ENCODE peak calls at places on chromosomes 12 and 14, in ten cellular contexts. A, I, U, W, B, R, Y, H, S and Z are unnamed samples.

GRCh38 chr12:88922816-88923215 is 342.5 kb upstream of the KITLG start:
- DNase-seq in U (peak), I (peak), B (peak), Y (peak), S (no peak), W (no peak), H (no peak), R (no peak), A (no peak), Z (no peak)

GRCh38 chr12:127722651-127723050 is 544.3 kb upstream of the TMEM132C start:
- DNase-seq in I (no peak), S (no peak), Y (no peak), B (no peak), R (no peak), A (no peak), H (no peak), U (no peak), W (no peak), Z (no peak)

GRCh38 chr12:41310367-41310766 is 122.2 kb downstream of the PDZRN4 start:
- DNase-seq in A (no peak), Y (no peak), R (no peak), S (no peak), H (no peak), W (no peak), U (no peak), B (no peak), I (no peak), Z (no peak)

GRCh38 chr12:65882504-65882903 is 58.2 kb downstream of the HMGA2 start:
- DNase-seq in U (no peak), R (no peak), A (peak), I (no peak), W (no peak), S (no peak), H (no peak), B (peak), Y (peak), Z (no peak)

GRCh38 chr14:23443881-23444280 is 8.4 kb upstream of the MYH7 start:
- DNase-seq in A (no peak), B (no peak), I (no peak), R (no peak), U (no peak), Y (no peak), W (no peak), H (no peak), S (no peak), Z (no peak)

GRCh38 chr12:116718578-116719454 is 19.1 kb downstream of the SPRING1 start:
- DNase-seq in Y (peak), H (no peak), S (peak), W (no peak), A (peak), U (peak), R (no peak), B (peak), I (peak), Z (no peak)

GRCh38 chr14:89331398-89331797 is 85.6 kb downstream of the FOXN3 start:
- DNase-seq in A (no peak), R (no peak), I (no peak), Y (no peak), W (no peak), U (no peak), B (no peak), S (no peak), H (no peak), Z (no peak)

GRCh38 chr12:4189721-4190120 is 83.8 kb upstream of the CCND2 start:
- DNase-seq in W (no peak), S (no peak), H (no peak), Y (no peak), B (no peak), A (no peak), R (no peak), U (no peak), I (no peak), Z (no peak)

GRCh38 chr14:64983439-64984310 is 3.0 kb upstream of the FNTB start:
- DNase-seq in I (peak), B (peak), S (peak), R (peak), A (peak), Y (peak), W (peak), H (peak), U (no peak), Z (peak)

GRCh38 chr14:21268612-21269251 is 510 bp downstream of the HNRNPC start:
- DNase-seq in S (peak), R (peak), A (peak), W (peak), B (peak), I (peak), Y (peak), U (peak), H (peak), Z (peak)

GRCh38 chr12:69000540-69001243 is 67.7 kb upstream of the CPM start:
- DNase-seq in Y (peak), S (no peak), B (no peak), H (no peak), A (no peak), U (peak), I (peak), W (no peak), R (no peak), Z (no peak)

GRCh38 chr12:4562034-4562657 is at the start of gene DYRK4:
- DNase-seq in A (no peak), S (peak), I (peak), U (peak), Y (peak), H (peak), B (peak), W (no peak), R (peak), Z (no peak)

GRCh38 chr14:79730911-79731310 is 480.4 kb downstream of the DIO2 start:
- DNase-seq in R (no peak), H (no peak), W (peak), Y (no peak), B (no peak), S (no peak), U (peak), I (no peak), A (no peak), Z (peak)

GRCh38 chr12:11939223-11939622 is 131.5 kb upstream of the BCL2L14 start:
- DNase-seq in W (no peak), R (no peak), A (no peak), H (no peak), S (no peak), B (no peak), Y (no peak), U (no peak), I (no peak), Z (no peak)

GRCh38 chr12:118840399-118840798 is 140.9 kb upstream of the SRRM4 start:
- DNase-seq in A (peak), U (no peak), S (no peak), B (no peak), W (no peak), R (peak), H (no peak), I (no peak), Y (no peak), Z (no peak)

GRCh38 chr12:116370886-116371580 is 93.5 kb upstream of the MED13L start:
- DNase-seq in H (peak), A (no peak), R (no peak), B (no peak), I (no peak), U (no peak), W (no peak), S (no peak), Y (no peak), Z (no peak)

GRCh38 chr14:61337893-61338292 is 16.5 kb downstream of the PRKCH start:
- DNase-seq in U (no peak), W (peak), I (no peak), A (no peak), S (peak), Y (no peak), H (no peak), R (no peak), B (no peak), Z (no peak)

GRCh38 chr14:35400707-35401421 is 3.7 kb downstream of the NFKBIA start:
- DNase-seq in H (peak), Y (peak), A (no peak), S (peak), W (no peak), U (no peak), B (no peak), I (no peak), R (no peak), Z (no peak)

GRCh38 chr14:22419620-22420019 is 169.4 kb downstream of the DAD1 start:
- DNase-seq in H (no peak), I (no peak), A (no peak), U (peak), R (no peak), W (no peak), B (no peak), S (peak), Y (no peak), Z (no peak)

GRCh38 chr14:64671591-64671990 is 32.6 kb upstream of the PLEKHG3 start:
- DNase-seq in Y (peak), U (peak), W (no peak), S (peak), H (peak), A (peak), B (peak), I (peak), R (peak), Z (peak)

GRCh38 chr14:37512173-37512572 is 82.9 kb downstream of the FOXA1 start:
- DNase-seq in B (no peak), H (no peak), R (no peak), A (no peak), I (no peak), W (no peak), S (no peak), U (no peak), Y (no peak), Z (no peak)

GRCh38 chr12:30191701-30192455 is 408.1 kb upstream of the TMTC1 start:
- DNase-seq in Y (no peak), U (no peak), A (no peak), I (no peak), S (peak), B (no peak), R (no peak), H (no peak), W (no peak), Z (no peak)

GRCh38 chr12:65889144-65889880 is 65.0 kb downstream of the HMGA2 start:
- DNase-seq in I (no peak), W (no peak), A (no peak), Y (no peak), H (no peak), S (no peak), U (no peak), R (no peak), B (no peak), Z (no peak)

GRCh38 chr14:27390130-27390529 is 792.3 kb upstream of the NOVA1 start:
- DNase-seq in A (no peak), W (no peak), Y (no peak), I (no peak), U (peak), R (peak), S (no peak), H (no peak), B (no peak), Z (no peak)

GRCh38 chr12:117507547-117507946 is 146.1 kb upstream of the NOS1 start:
- DNase-seq in A (peak), W (no peak), B (no peak), U (no peak), Y (no peak), H (no peak), I (no peak), S (no peak), R (no peak), Z (no peak)

GRCh38 chr12:94648578-94648977 is 1.8 kb downstream of the TMCC3 start:
- DNase-seq in B (no peak), U (no peak), Y (peak), W (no peak), A (peak), I (no peak), S (peak), H (peak), R (no peak), Z (no peak)

GRCh38 chr12:94644141-94644575 is 6.2 kb downstream of the TMCC3 start:
- DNase-seq in B (peak), S (peak), R (no peak), U (peak), Y (peak), H (peak), A (peak), I (peak), W (peak), Z (no peak)

GRCh38 chr12:94650143-94651056 is at the start of gene TMCC3:
- DNase-seq in A (peak), S (peak), B (peak), W (peak), Y (peak), I (no peak), H (peak), R (peak), U (no peak), Z (peak)

GRCh38 chr12:94644622-94645021 is 5.7 kb downstream of the TMCC3 start:
- DNase-seq in A (peak), Y (peak), U (peak), R (no peak), I (peak), S (peak), B (peak), W (no peak), H (peak), Z (no peak)

GRCh38 chr12:94649349-94650142 is 811 bp downstream of the TMCC3 start:
- DNase-seq in B (peak), W (no peak), R (peak), I (peak), U (peak), H (peak), S (peak), A (peak), Y (peak), Z (peak)
- H2AFZ ChIP-seq in B (peak), W (no peak), R (peak), I (peak), U (peak), H (peak), S (peak), A (peak), Y (peak), Z (peak)

DNA sequence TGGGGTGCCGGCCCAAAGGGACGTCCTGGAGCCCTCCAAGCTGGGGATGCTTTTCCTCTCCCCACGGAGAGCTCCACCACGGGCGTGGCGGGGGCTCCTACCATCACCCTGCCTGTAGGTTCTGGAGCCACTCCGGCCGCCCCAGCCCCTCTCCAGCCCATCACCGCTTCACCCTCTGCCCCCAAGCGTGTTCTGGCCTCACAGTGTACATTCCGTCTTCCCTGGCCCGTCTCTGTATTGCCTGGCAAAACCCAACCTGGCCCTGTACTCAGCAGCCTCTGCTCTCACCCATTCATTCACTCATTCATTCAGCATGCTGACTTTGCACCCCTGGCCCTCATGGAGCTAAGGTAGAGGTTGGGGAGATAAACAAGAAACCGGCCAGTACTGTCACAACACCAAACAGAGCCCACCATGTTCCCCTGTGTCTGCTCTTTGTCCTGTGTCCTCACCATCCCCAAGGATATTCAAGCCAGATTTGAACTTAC is 20.3 kb downstream of the SLC25A29 start:
- DNase-seq in H (no peak), R (no peak), A (no peak), Y (no peak), S (no peak), W (no peak), U (no peak), I (no peak), B (no peak), Z (no peak)
- H2AFZ ChIP-seq in H (no peak), R (no peak), A (peak), Y (no peak), S (no peak), W (no peak), U (no peak), I (peak), B (no peak), Z (no peak)

GRCh38 chr14:60164404-60164716 is 838 bp downstream of the DHRS7 start:
- DNase-seq in A (no peak), H (no peak), R (no peak), I (no peak), Y (no peak), W (no peak), U (no peak), S (no peak), B (no peak), Z (no peak)
- H2AFZ ChIP-seq in A (peak), H (no peak), R (peak), I (peak), Y (peak), W (peak), U (peak), S (peak), B (peak), Z (peak)

DNA sequence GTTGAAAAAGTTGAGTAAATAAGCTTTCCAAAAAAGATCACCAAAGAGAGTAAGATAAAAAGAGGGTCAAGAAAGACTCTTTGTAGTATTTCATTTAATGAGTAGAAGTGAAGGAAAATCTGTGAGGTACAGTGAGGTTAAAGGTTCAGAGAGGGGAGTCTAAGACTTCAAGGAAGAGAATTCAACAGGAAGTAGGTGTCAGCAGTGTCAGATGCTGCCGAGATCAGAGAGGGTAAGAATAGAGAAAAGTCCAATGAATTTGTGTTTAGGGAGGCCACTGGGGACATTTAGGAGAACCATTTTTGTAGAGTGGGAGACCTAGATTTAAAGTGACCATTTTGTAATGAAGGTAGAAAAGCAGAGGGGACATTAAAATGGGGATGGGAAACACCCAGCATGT is 71.6 kb upstream of the KRAS start:
- DNase-seq in Y (no peak), A (no peak), R (no peak), W (no peak), U (no peak), S (no peak), I (no peak), B (no peak), H (no peak), Z (no peak)
- H2AFZ ChIP-seq in Y (no peak), A (no peak), R (no peak), W (peak), U (peak), S (no peak), I (no peak), B (no peak), H (no peak), Z (no peak)

GRCh38 chr12:96886998-96887677 is 19.9 kb upstream of the NEDD1 start:
- DNase-seq in I (peak), A (no peak), R (peak), H (no peak), B (peak), W (no peak), U (peak), S (peak), Y (no peak), Z (no peak)
- H2AFZ ChIP-seq in I (peak), A (no peak), R (peak), H (no peak), B (no peak), W (no peak), U (peak), S (no peak), Y (no peak), Z (no peak)

GRCh38 chr14:29926228-29926627 is 1.4 kb downstream of the PRKD1 start:
- DNase-seq in R (peak), I (no peak), U (no peak), W (no peak), B (no peak), A (no peak), H (no peak), Y (peak), S (peak), Z (no peak)

GRCh38 chr14:29927596-29928341 is at the start of gene PRKD1:
- DNase-seq in A (peak), R (peak), H (peak), B (peak), Y (peak), U (peak), I (peak), W (no peak), S (peak), Z (peak)

GRCh38 chr14:29926701-29927595 is 699 bp downstream of the PRKD1 start:
- DNase-seq in R (peak), A (peak), U (peak), S (peak), W (no peak), Y (peak), I (peak), B (peak), H (peak), Z (peak)

GRCh38 chr14:29930283-29930682 is 2.6 kb upstream of the PRKD1 start:
- DNase-seq in W (no peak), Y (peak), S (peak), U (peak), A (peak), H (peak), B (peak), R (no peak), I (peak), Z (no peak)

DNA sequence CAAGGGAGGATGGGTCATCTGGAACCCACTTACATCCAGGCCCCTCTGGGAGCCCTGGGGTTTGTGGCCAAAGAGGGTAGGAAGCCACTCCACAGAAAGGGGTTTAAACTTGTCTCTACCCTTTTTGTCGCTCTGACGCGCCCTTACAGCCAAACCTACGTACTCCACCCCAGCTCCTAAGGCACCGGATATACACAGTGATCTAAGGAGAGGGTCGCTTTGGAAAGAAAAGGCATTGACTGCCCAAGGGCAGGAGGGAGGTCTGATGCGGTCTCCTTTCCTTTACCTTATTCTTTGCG is 644 bp upstream of the PRKD1 start:
- DNase-seq in W (no peak), A (no peak), Y (peak), S (no peak), I (no peak), B (no peak), H (peak), R (peak), U (no peak), Z (no peak)
- H2AFZ ChIP-seq in W (no peak), A (peak), Y (peak), S (peak), I (peak), B (peak), H (peak), R (peak), U (peak), Z (no peak)

DNA sequence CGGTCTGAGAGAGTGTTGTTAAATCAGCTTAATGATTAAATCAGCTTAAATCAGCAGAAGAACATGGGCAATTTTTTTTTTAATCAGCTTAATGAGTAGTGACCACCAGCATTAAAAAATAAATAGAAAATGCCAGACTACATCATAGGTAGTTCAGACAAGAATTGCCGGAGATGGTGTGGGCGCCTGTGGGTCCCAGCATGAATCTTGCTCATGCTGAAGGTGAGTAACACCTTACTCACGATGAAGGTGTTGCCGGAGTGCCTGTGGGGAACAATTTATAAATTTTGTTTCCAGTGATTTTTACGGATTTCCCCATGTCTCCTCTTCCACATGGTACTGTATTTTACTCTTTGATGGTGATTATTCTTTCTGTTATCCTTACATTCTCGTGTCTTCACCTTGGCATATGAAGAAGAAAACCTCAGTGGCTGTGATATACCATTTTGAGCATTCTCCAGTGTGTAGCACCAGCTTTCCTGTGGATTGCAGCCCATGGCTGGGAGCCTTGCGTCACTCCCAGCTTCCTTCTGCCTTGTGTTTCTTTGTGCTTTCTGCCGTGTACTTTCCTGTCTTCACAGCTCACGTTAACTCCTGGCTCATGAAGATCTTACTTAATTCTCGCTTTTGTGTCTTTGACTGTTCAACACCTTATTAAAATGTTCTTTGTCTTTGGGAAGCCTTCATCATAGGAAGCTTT is 4.7 kb downstream of the TDRD9 start:
- DNase-seq in W (no peak), A (peak), H (no peak), Y (no peak), U (no peak), B (no peak), S (no peak), R (no peak), I (no peak), Z (no peak)
- H2AFZ ChIP-seq in W (no peak), A (peak), H (no peak), Y (no peak), U (no peak), B (no peak), S (no peak), R (no peak), I (no peak), Z (no peak)